ENCODE peak calls at places on chromosomes 12 and 14, in five cellular contexts. O, J, I, P and B are unnamed samples.

GRCh38 chr12:29691146-29691854 is 92.4 kb downstream of the TMTC1 start:
- DNase-seq in I (no peak), P (no peak), J (no peak), O (no peak), B (no peak)

GRCh38 chr14:97177016-97177415 is 379.8 kb downstream of the VRK1 start:
- DNase-seq in J (peak), I (no peak), O (no peak), P (no peak), B (no peak)

GRCh38 chr12:74066476-74066875 is 471.2 kb upstream of the ATXN7L3B start:
- DNase-seq in O (no peak), I (no peak), J (no peak), P (no peak), B (no peak)

GRCh38 chr12:70663838-70664237 is 26.6 kb upstream of the PTPRB start:
- DNase-seq in I (no peak), J (no peak), O (no peak), P (no peak), B (no peak)

GRCh38 chr12:4001869-4002268 is 128.7 kb upstream of the PARP11 start:
- DNase-seq in I (no peak), J (no peak), P (no peak), O (no peak), B (no peak)

GRCh38 chr14:99230271-99231141 is 41.5 kb downstream of the BCL11B start:
- DNase-seq in I (no peak), P (no peak), O (peak), J (no peak), B (no peak)

GRCh38 chr12:27822076-27822712 is 42.2 kb upstream of the MANSC4 start:
- DNase-seq in I (peak), P (no peak), O (no peak), J (peak), B (peak)

GRCh38 chr12:24240707-24241106 is 291.2 kb upstream of the SOX5 start:
- DNase-seq in O (no peak), I (no peak), J (no peak), P (no peak), B (no peak)

GRCh38 chr12:6548556-6549378 is 7.1 kb downstream of the IFFO1 start:
- DNase-seq in P (no peak), J (no peak), O (no peak), I (peak), B (no peak)

GRCh38 chr14:95527392-95528002 is 7.4 kb upstream of the GLRX5 start:
- DNase-seq in J (peak), O (no peak), P (no peak), I (peak), B (no peak)

GRCh38 chr14:28406181-28406580 is 360.4 kb upstream of the FOXG1 start:
- DNase-seq in O (no peak), P (no peak), J (no peak), I (peak), B (peak)

GRCh38 chr14:68574906-68575305 is 218.0 kb downstream of the ZFP36L1 start:
- DNase-seq in P (no peak), O (no peak), J (no peak), I (no peak), B (no peak)

GRCh38 chr14:59475709-59476108 is 8.5 kb downstream of the L3HYPDH start:
- DNase-seq in J (no peak), P (no peak), I (no peak), O (no peak), B (no peak)

GRCh38 chr12:77968571-77968970 is 137.9 kb downstream of the NAV3 start:
- DNase-seq in O (no peak), P (no peak), I (no peak), J (no peak), B (no peak)

GRCh38 chr14:104441275-104442106 is 138.1 kb upstream of the C14orf180 start:
- DNase-seq in O (no peak), I (no peak), J (no peak), P (no peak), B (no peak)

GRCh38 chr12:26822051-26822450 is 10.9 kb downstream of the ITPR2 start:
- DNase-seq in O (no peak), P (no peak), J (no peak), I (no peak), B (no peak)

GRCh38 chr12:87157791-87158190 is 871.4 kb downstream of the C12orf50 start:
- DNase-seq in J (no peak), P (peak), I (peak), O (no peak), B (peak)

GRCh38 chr14:100108042-100108825 is 43.0 kb downstream of the EVL start:
- DNase-seq in J (peak), P (no peak), O (peak), I (peak), B (no peak)

GRCh38 chr12:46825526-46826414 is at the start of gene SLC38A4:
- DNase-seq in J (no peak), P (no peak), I (peak), O (no peak), B (no peak)

GRCh38 chr14:75389679-75390078 is 38.1 kb upstream of the JDP2 start:
- DNase-seq in J (no peak), P (no peak), O (no peak), I (no peak), B (peak)

GRCh38 chr12:30824311-30824710 is 69.6 kb upstream of the CAPRIN2 start:
- DNase-seq in O (no peak), I (no peak), P (no peak), J (no peak), B (no peak)

GRCh38 chr12:30823764-30824163 is 69.0 kb upstream of the CAPRIN2 start:
- DNase-seq in J (no peak), O (no peak), I (no peak), P (no peak), B (no peak)

GRCh38 chr12:30825341-30825740 is 70.6 kb upstream of the CAPRIN2 start:
- DNase-seq in J (no peak), I (no peak), P (no peak), O (no peak), B (no peak)

GRCh38 chr12:30822385-30823139 is 67.8 kb upstream of the CAPRIN2 start:
- DNase-seq in O (no peak), P (no peak), J (no peak), I (peak), B (no peak)

GRCh38 chr12:30823140-30823669 is 68.5 kb upstream of the CAPRIN2 start:
- DNase-seq in J (no peak), I (no peak), P (no peak), O (no peak), B (no peak)
- H3K4me3 ChIP-seq in J (no peak), I (peak), P (peak), O (no peak), B (peak)

GRCh38 chr12:57049047-57049446 is 882 bp downstream of the MYO1A start:
- DNase-seq in P (no peak), O (no peak), I (no peak), J (no peak), B (no peak)

GRCh38 chr12:57046392-57046791 is 3.5 kb downstream of the MYO1A start:
- DNase-seq in O (no peak), J (no peak), I (no peak), P (no peak), B (no peak)

GRCh38 chr12:57047981-57048380 is 1.9 kb downstream of the MYO1A start:
- DNase-seq in I (no peak), J (no peak), P (no peak), O (no peak), B (no peak)

GRCh38 chr12:57048423-57048822 is 1.5 kb downstream of the MYO1A start:
- DNase-seq in P (no peak), J (no peak), O (no peak), I (no peak), B (no peak)

GRCh38 chr12:57046947-57047890 is 2.7 kb downstream of the MYO1A start:
- DNase-seq in J (no peak), P (no peak), O (no peak), I (no peak), B (no peak)
- H3K4me3 ChIP-seq in J (no peak), P (no peak), O (no peak), I (no peak), B (no peak)

GRCh38 chr12:2893007-2893406 is 2.3 kb downstream of the TULP3 start:
- DNase-seq in O (no peak), I (peak), P (peak), J (no peak), B (peak)

GRCh38 chr12:2890001-2890387 is 697 bp upstream of the TULP3 start:
- DNase-seq in P (no peak), J (no peak), I (no peak), O (no peak), B (no peak)

GRCh38 chr12:2890388-2891239 is at the start of gene TULP3:
- DNase-seq in I (peak), J (peak), P (peak), O (peak), B (peak)

GRCh38 chr12:2891240-2892053 is 756 bp downstream of the TULP3 start:
- DNase-seq in O (peak), I (peak), J (peak), P (no peak), B (no peak)

GRCh38 chr12:2892246-2892645 is 1.6 kb downstream of the TULP3 start:
- DNase-seq in O (no peak), I (peak), P (no peak), J (no peak), B (no peak)
- H3K4me3 ChIP-seq in O (no peak), I (peak), P (peak), J (no peak), B (peak)

GRCh38 chr12:55707841-55708694 is at the start of gene ITGA7:
- DNase-seq in J (peak), P (no peak), I (peak), O (peak), B (no peak)

GRCh38 chr12:55706840-55707671 is 648 bp downstream of the ITGA7 start:
- DNase-seq in I (peak), P (no peak), J (no peak), O (no peak), B (no peak)

GRCh38 chr12:55705802-55706402 is 1.8 kb downstream of the ITGA7 start:
- DNase-seq in J (peak), I (no peak), P (no peak), O (no peak), B (no peak)

GRCh38 chr12:55712154-55712553 is 3.7 kb upstream of the BLOC1S1 start:
- DNase-seq in P (no peak), I (no peak), O (no peak), J (no peak), B (no peak)

GRCh38 chr12:55708695-55709233 is 1.1 kb upstream of the ITGA7 start:
- DNase-seq in J (no peak), I (no peak), O (no peak), P (no peak), B (no peak)
- H3K4me3 ChIP-seq in J (peak), I (peak), O (no peak), P (peak), B (peak)

GRCh38 chr14:93892505-93892839 is 34.7 kb upstream of the FAM181A start:
- DNase-seq in P (no peak), J (no peak), I (no peak), O (no peak), B (no peak)

GRCh38 chr14:93893550-93894329 is 33.4 kb upstream of the FAM181A start:
- DNase-seq in J (no peak), I (no peak), P (no peak), O (no peak), B (no peak)

GRCh38 chr14:93892923-93893549 is 34.1 kb upstream of the FAM181A start:
- DNase-seq in P (no peak), O (peak), I (peak), J (peak), B (no peak)

GRCh38 chr14:93897476-93897845 is 29.7 kb upstream of the FAM181A start:
- DNase-seq in P (no peak), I (no peak), O (no peak), J (no peak), B (no peak)

GRCh38 chr14:93894992-93895391 is 32.2 kb upstream of the FAM181A start:
- DNase-seq in I (no peak), O (no peak), J (no peak), P (no peak), B (no peak)
- H3K4me3 ChIP-seq in I (no peak), O (no peak), J (no peak), P (no peak), B (no peak)

DNA sequence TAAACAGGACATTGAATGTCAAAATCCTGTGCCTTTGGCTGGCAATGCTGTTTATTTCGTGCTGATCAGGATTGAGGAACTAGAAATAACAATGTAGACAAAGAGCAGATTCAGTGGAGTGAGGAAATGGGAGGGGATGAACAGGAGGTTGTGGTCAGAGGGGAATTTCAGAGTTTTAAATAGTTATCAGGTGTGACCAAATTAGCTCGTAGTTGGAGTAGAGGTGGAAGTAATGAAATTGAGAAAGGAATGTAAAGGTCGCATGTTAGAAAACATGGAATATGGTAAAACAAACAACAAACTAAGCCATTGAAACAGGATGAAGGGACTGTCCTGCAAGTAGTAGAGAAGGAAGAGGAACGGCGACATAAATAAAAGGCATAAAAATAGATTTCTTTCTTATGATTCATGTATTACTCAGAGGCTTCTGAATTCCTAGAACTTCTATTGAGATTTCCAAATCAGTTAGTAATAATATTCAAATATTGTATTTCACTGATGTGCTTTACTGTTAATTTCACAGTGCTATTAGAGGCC is 9.5 kb upstream of the SAV1 start:
- DNase-seq in I (peak), J (peak), O (peak), P (no peak), B (no peak)
- H3K4me3 ChIP-seq in I (peak), J (peak), O (no peak), P (no peak), B (no peak)